ENCODE peak calls at places on chromosomes 5 and 9, in four cellular contexts. One of them, this sample, is unnamed.

GRCh38 chr5:14006823-14007510 is 62.5 kb upstream of the DNAH5 start:
- DNase-seq in C1 segment of cervical spinal cord: no peak
- DNase-seq in ovary: no peak
- DNase-seq in Daoy: no peak
- DNase-seq in this sample: no peak

GRCh38 chr9:33211695-33212393 is 28.1 kb upstream of the SPINK4 start:
- DNase-seq in C1 segment of cervical spinal cord: no peak
- DNase-seq in ovary: peak
- DNase-seq in Daoy: no peak
- DNase-seq in this sample: no peak

GRCh38 chr9:111348821-111349271 is 18.8 kb upstream of the OR2K2 start:
- DNase-seq in C1 segment of cervical spinal cord: no peak
- DNase-seq in ovary: no peak
- DNase-seq in Daoy: no peak
- DNase-seq in this sample: no peak

GRCh38 chr5:148963679-148964078 is 99.2 kb downstream of the SH3TC2 start:
- DNase-seq in C1 segment of cervical spinal cord: no peak
- DNase-seq in ovary: no peak
- DNase-seq in Daoy: no peak
- DNase-seq in this sample: no peak

GRCh38 chr5:133847886-133848285 is 120.5 kb downstream of the C5orf15 start:
- DNase-seq in C1 segment of cervical spinal cord: no peak
- DNase-seq in ovary: no peak
- DNase-seq in Daoy: no peak
- DNase-seq in this sample: no peak

GRCh38 chr5:65142511-65143011 is 339.2 kb downstream of the ADAMTS6 start:
- DNase-seq in C1 segment of cervical spinal cord: no peak
- DNase-seq in ovary: no peak
- DNase-seq in Daoy: peak
- DNase-seq in this sample: no peak

GRCh38 chr9:80197661-80198060 is 625.9 kb downstream of the TLE4 start:
- DNase-seq in C1 segment of cervical spinal cord: no peak
- DNase-seq in ovary: no peak
- DNase-seq in Daoy: no peak
- DNase-seq in this sample: no peak

GRCh38 chr9:126471084-126471611 is 142.6 kb upstream of the LMX1B start:
- DNase-seq in C1 segment of cervical spinal cord: peak
- DNase-seq in ovary: peak
- DNase-seq in Daoy: peak
- DNase-seq in this sample: no peak

GRCh38 chr5:172179032-172179989 is 8.7 kb downstream of the STK10 start:
- DNase-seq in C1 segment of cervical spinal cord: no peak
- DNase-seq in ovary: no peak
- DNase-seq in Daoy: peak
- DNase-seq in this sample: no peak

GRCh38 chr5:55409775-55410174 is 102.0 kb downstream of the MTREX start:
- DNase-seq in C1 segment of cervical spinal cord: no peak
- DNase-seq in ovary: no peak
- DNase-seq in Daoy: no peak
- DNase-seq in this sample: no peak

GRCh38 chr5:142152383-142152730 is 43.8 kb downstream of the NDFIP1 start:
- DNase-seq in C1 segment of cervical spinal cord: no peak
- DNase-seq in ovary: no peak
- DNase-seq in Daoy: no peak
- DNase-seq in this sample: no peak

GRCh38 chr9:38090170-38090569 is 21.1 kb upstream of the SHB start:
- DNase-seq in C1 segment of cervical spinal cord: no peak
- DNase-seq in ovary: no peak
- DNase-seq in Daoy: no peak
- DNase-seq in this sample: no peak

GRCh38 chr9:90546200-90546599 is 96.4 kb downstream of the DIRAS2 start:
- DNase-seq in C1 segment of cervical spinal cord: no peak
- DNase-seq in ovary: no peak
- DNase-seq in Daoy: peak
- DNase-seq in this sample: no peak

GRCh38 chr9:136944519-136945332 is at the start of the genes C8G and FBXW5:
- DNase-seq in C1 segment of cervical spinal cord: peak
- DNase-seq in ovary: peak
- DNase-seq in Daoy: peak
- DNase-seq in this sample: peak

GRCh38 chr5:13708906-13709305 is 235.6 kb downstream of the DNAH5 start:
- DNase-seq in C1 segment of cervical spinal cord: no peak
- DNase-seq in ovary: no peak
- DNase-seq in Daoy: no peak
- DNase-seq in this sample: no peak

GRCh38 chr5:134242146-134242545 is 16.3 kb upstream of the PPP2CA start:
- DNase-seq in C1 segment of cervical spinal cord: peak
- DNase-seq in ovary: peak
- DNase-seq in Daoy: peak
- DNase-seq in this sample: peak

GRCh38 chr9:127536499-127536898 is 75.6 kb upstream of the STXBP1 start:
- DNase-seq in C1 segment of cervical spinal cord: no peak
- DNase-seq in ovary: no peak
- DNase-seq in Daoy: no peak
- DNase-seq in this sample: no peak

GRCh38 chr5:156383510-156383909 is 56.5 kb downstream of the SGCD start:
- DNase-seq in C1 segment of cervical spinal cord: no peak
- DNase-seq in ovary: no peak
- DNase-seq in Daoy: peak
- DNase-seq in this sample: no peak

GRCh38 chr9:136808075-136808780 is 480 bp downstream of the RABL6 start:
- DNase-seq in C1 segment of cervical spinal cord: no peak
- DNase-seq in ovary: peak
- DNase-seq in Daoy: no peak
- DNase-seq in this sample: no peak

GRCh38 chr9:74921732-74922131 is 31.0 kb downstream of the C9orf40 start:
- DNase-seq in C1 segment of cervical spinal cord: no peak
- DNase-seq in ovary: no peak
- DNase-seq in Daoy: no peak
- DNase-seq in this sample: no peak

GRCh38 chr5:120823316-120823715 is 359.2 kb downstream of the PRR16 start:
- DNase-seq in C1 segment of cervical spinal cord: no peak
- DNase-seq in ovary: no peak
- DNase-seq in Daoy: no peak
- DNase-seq in this sample: no peak

This sample was measured in nucleus accumbens.